ENCODE peak calls at places on chromosome 15, in four cellular contexts. One of them, this sample, is unnamed.

GRCh38 chr15:56150204-56150603 is 93.5 kb downstream of the RFX7 start:
- DNase-seq in Kasumi-1: no peak
- DNase-seq in NCI-H1092: no peak
- DNase-seq in stimulated activated CD8-positive, alpha-beta memory T cell treated with anti-CD3 and anti-CD28 coated beads, Interleukin-7, amount 100 ng/mL, for 24 hours: no peak
- DNase-seq in this sample: no peak

GRCh38 chr15:101206173-101206572 is 45.7 kb downstream of the CHSY1 start:
- DNase-seq in stimulated activated CD8-positive, alpha-beta memory T cell treated with anti-CD3 and anti-CD28 coated beads, Interleukin-7, amount 100 ng/mL, for 24 hours: peak
- DNase-seq in NCI-H1092: no peak
- DNase-seq in Kasumi-1: no peak
- DNase-seq in this sample: peak

GRCh38 chr15:78050441-78050809 is 27.1 kb downstream of the TBC1D2B start:
- DNase-seq in Kasumi-1: peak
- DNase-seq in stimulated activated CD8-positive, alpha-beta memory T cell treated with anti-CD3 and anti-CD28 coated beads, Interleukin-7, amount 100 ng/mL, for 24 hours: no peak
- DNase-seq in NCI-H1092: no peak
- DNase-seq in this sample: no peak

GRCh38 chr15:64850778-64851502 is 9.2 kb downstream of the PLEKHO2 start:
- DNase-seq in Kasumi-1: no peak
- DNase-seq in stimulated activated CD8-positive, alpha-beta memory T cell treated with anti-CD3 and anti-CD28 coated beads, Interleukin-7, amount 100 ng/mL, for 24 hours: no peak
- DNase-seq in NCI-H1092: no peak
- DNase-seq in this sample: no peak

GRCh38 chr15:67967871-67968423 is 86.2 kb upstream of the PIAS1 start:
- DNase-seq in NCI-H1092: peak
- DNase-seq in Kasumi-1: peak
- DNase-seq in stimulated activated CD8-positive, alpha-beta memory T cell treated with anti-CD3 and anti-CD28 coated beads, Interleukin-7, amount 100 ng/mL, for 24 hours: peak
- DNase-seq in this sample: peak

GRCh38 chr15:52427804-52428203 is 100.9 kb downstream of the MYO5A start:
- DNase-seq in Kasumi-1: no peak
- DNase-seq in stimulated activated CD8-positive, alpha-beta memory T cell treated with anti-CD3 and anti-CD28 coated beads, Interleukin-7, amount 100 ng/mL, for 24 hours: no peak
- DNase-seq in NCI-H1092: no peak
- DNase-seq in this sample: peak

GRCh38 chr15:80567721-80568157 is 127.4 kb upstream of the ABHD17C start:
- DNase-seq in stimulated activated CD8-positive, alpha-beta memory T cell treated with anti-CD3 and anti-CD28 coated beads, Interleukin-7, amount 100 ng/mL, for 24 hours: no peak
- DNase-seq in Kasumi-1: peak
- DNase-seq in NCI-H1092: no peak
- DNase-seq in this sample: peak

GRCh38 chr15:80932989-80933388 is 56.6 kb downstream of the MESD start:
- DNase-seq in stimulated activated CD8-positive, alpha-beta memory T cell treated with anti-CD3 and anti-CD28 coated beads, Interleukin-7, amount 100 ng/mL, for 24 hours: no peak
- DNase-seq in NCI-H1092: no peak
- DNase-seq in Kasumi-1: no peak
- DNase-seq in this sample: no peak

GRCh38 chr15:74038707-74039655 is 43.4 kb downstream of the GOLGA6A start:
- DNase-seq in NCI-H1092: no peak
- DNase-seq in stimulated activated CD8-positive, alpha-beta memory T cell treated with anti-CD3 and anti-CD28 coated beads, Interleukin-7, amount 100 ng/mL, for 24 hours: no peak
- DNase-seq in Kasumi-1: no peak
- DNase-seq in this sample: no peak

GRCh38 chr15:28101983-28102441 is 2.9 kb upstream of the OCA2 start:
- DNase-seq in NCI-H1092: no peak
- DNase-seq in stimulated activated CD8-positive, alpha-beta memory T cell treated with anti-CD3 and anti-CD28 coated beads, Interleukin-7, amount 100 ng/mL, for 24 hours: no peak
- DNase-seq in Kasumi-1: no peak
- DNase-seq in this sample: no peak

GRCh38 chr15:39874890-39875549 is 45.0 kb downstream of the GPR176 start:
- DNase-seq in Kasumi-1: peak
- DNase-seq in NCI-H1092: peak
- DNase-seq in stimulated activated CD8-positive, alpha-beta memory T cell treated with anti-CD3 and anti-CD28 coated beads, Interleukin-7, amount 100 ng/mL, for 24 hours: no peak
- DNase-seq in this sample: peak

GRCh38 chr15:58274885-58275284 is 136.7 kb downstream of the AQP9 start:
- DNase-seq in NCI-H1092: no peak
- DNase-seq in stimulated activated CD8-positive, alpha-beta memory T cell treated with anti-CD3 and anti-CD28 coated beads, Interleukin-7, amount 100 ng/mL, for 24 hours: no peak
- DNase-seq in Kasumi-1: no peak
- DNase-seq in this sample: no peak

GRCh38 chr15:96583671-96584070 is 253.2 kb downstream of the NR2F2 start:
- DNase-seq in Kasumi-1: no peak
- DNase-seq in stimulated activated CD8-positive, alpha-beta memory T cell treated with anti-CD3 and anti-CD28 coated beads, Interleukin-7, amount 100 ng/mL, for 24 hours: no peak
- DNase-seq in NCI-H1092: no peak
- DNase-seq in this sample: peak

GRCh38 chr15:100383302-100384107 is 41.7 kb upstream of the ADAMTS17 start:
- DNase-seq in NCI-H1092: no peak
- DNase-seq in Kasumi-1: peak
- DNase-seq in stimulated activated CD8-positive, alpha-beta memory T cell treated with anti-CD3 and anti-CD28 coated beads, Interleukin-7, amount 100 ng/mL, for 24 hours: no peak
- DNase-seq in this sample: peak

GRCh38 chr15:74543043-74543422 is 2.0 kb downstream of the ARID3B start:
- DNase-seq in stimulated activated CD8-positive, alpha-beta memory T cell treated with anti-CD3 and anti-CD28 coated beads, Interleukin-7, amount 100 ng/mL, for 24 hours: no peak
- DNase-seq in Kasumi-1: no peak
- DNase-seq in NCI-H1092: no peak
- DNase-seq in this sample: no peak

GRCh38 chr15:67828969-67829646 is 3.8 kb downstream of the SKOR1 start:
- DNase-seq in Kasumi-1: no peak
- DNase-seq in stimulated activated CD8-positive, alpha-beta memory T cell treated with anti-CD3 and anti-CD28 coated beads, Interleukin-7, amount 100 ng/mL, for 24 hours: no peak
- DNase-seq in NCI-H1092: no peak
- DNase-seq in this sample: no peak

GRCh38 chr15:77497942-77498361 is 77.3 kb downstream of the HMG20A start:
- DNase-seq in stimulated activated CD8-positive, alpha-beta memory T cell treated with anti-CD3 and anti-CD28 coated beads, Interleukin-7, amount 100 ng/mL, for 24 hours: no peak
- DNase-seq in Kasumi-1: no peak
- DNase-seq in NCI-H1092: no peak
- DNase-seq in this sample: no peak

GRCh38 chr15:34046471-34047145 is 7.6 kb upstream of the AVEN start:
- DNase-seq in stimulated activated CD8-positive, alpha-beta memory T cell treated with anti-CD3 and anti-CD28 coated beads, Interleukin-7, amount 100 ng/mL, for 24 hours: no peak
- DNase-seq in NCI-H1092: no peak
- DNase-seq in Kasumi-1: no peak
- DNase-seq in this sample: no peak

GRCh38 chr15:40325188-40325587 is 1.7 kb downstream of the INAFM2 start:
- DNase-seq in stimulated activated CD8-positive, alpha-beta memory T cell treated with anti-CD3 and anti-CD28 coated beads, Interleukin-7, amount 100 ng/mL, for 24 hours: no peak
- DNase-seq in NCI-H1092: no peak
- DNase-seq in Kasumi-1: no peak
- DNase-seq in this sample: no peak

GRCh38 chr15:66472176-66472999 is 25.2 kb downstream of the SNAPC5 start:
- DNase-seq in Kasumi-1: no peak
- DNase-seq in NCI-H1092: no peak
- DNase-seq in stimulated activated CD8-positive, alpha-beta memory T cell treated with anti-CD3 and anti-CD28 coated beads, Interleukin-7, amount 100 ng/mL, for 24 hours: no peak
- DNase-seq in this sample: peak

GRCh38 chr15:51067510-51067909 is 27.2 kb downstream of the TNFAIP8L3 start:
- DNase-seq in Kasumi-1: no peak
- DNase-seq in NCI-H1092: no peak
- DNase-seq in stimulated activated CD8-positive, alpha-beta memory T cell treated with anti-CD3 and anti-CD28 coated beads, Interleukin-7, amount 100 ng/mL, for 24 hours: no peak
- DNase-seq in this sample: no peak

GRCh38 chr15:64092075-64092820 is 1.4 kb downstream of the CIAO2A start:
- DNase-seq in Kasumi-1: peak
- DNase-seq in stimulated activated CD8-positive, alpha-beta memory T cell treated with anti-CD3 and anti-CD28 coated beads, Interleukin-7, amount 100 ng/mL, for 24 hours: no peak
- DNase-seq in NCI-H1092: no peak
- DNase-seq in this sample: no peak

GRCh38 chr15:99407716-99408115 is 156.4 kb downstream of the LRRC28 start:
- DNase-seq in NCI-H1092: no peak
- DNase-seq in stimulated activated CD8-positive, alpha-beta memory T cell treated with anti-CD3 and anti-CD28 coated beads, Interleukin-7, amount 100 ng/mL, for 24 hours: no peak
- DNase-seq in Kasumi-1: no peak
- DNase-seq in this sample: no peak

GRCh38 chr15:77599899-77600298 is 32.8 kb downstream of the LINGO1 start:
- DNase-seq in NCI-H1092: peak
- DNase-seq in Kasumi-1: no peak
- DNase-seq in stimulated activated CD8-positive, alpha-beta memory T cell treated with anti-CD3 and anti-CD28 coated beads, Interleukin-7, amount 100 ng/mL, for 24 hours: no peak
- DNase-seq in this sample: no peak

GRCh38 chr15:59439571-59439970 is 1.6 kb downstream of the FAM81A start:
- DNase-seq in NCI-H1092: no peak
- DNase-seq in Kasumi-1: no peak
- DNase-seq in stimulated activated CD8-positive, alpha-beta memory T cell treated with anti-CD3 and anti-CD28 coated beads, Interleukin-7, amount 100 ng/mL, for 24 hours: no peak
- DNase-seq in this sample: peak

GRCh38 chr15:71761649-71762048 is 48.7 kb upstream of the NR2E3 start:
- DNase-seq in NCI-H1092: no peak
- DNase-seq in Kasumi-1: no peak
- DNase-seq in stimulated activated CD8-positive, alpha-beta memory T cell treated with anti-CD3 and anti-CD28 coated beads, Interleukin-7, amount 100 ng/mL, for 24 hours: no peak
- DNase-seq in this sample: peak

GRCh38 chr15:101176625-101177024 is 75.2 kb downstream of the CHSY1 start:
- DNase-seq in NCI-H1092: no peak
- DNase-seq in stimulated activated CD8-positive, alpha-beta memory T cell treated with anti-CD3 and anti-CD28 coated beads, Interleukin-7, amount 100 ng/mL, for 24 hours: no peak
- DNase-seq in Kasumi-1: no peak
- DNase-seq in this sample: no peak

GRCh38 chr15:50790778-50791536 is 25.5 kb upstream of the SPPL2A start:
- DNase-seq in stimulated activated CD8-positive, alpha-beta memory T cell treated with anti-CD3 and anti-CD28 coated beads, Interleukin-7, amount 100 ng/mL, for 24 hours: no peak
- DNase-seq in NCI-H1092: no peak
- DNase-seq in Kasumi-1: no peak
- DNase-seq in this sample: no peak

GRCh38 chr15:80076321-80077318 is 17.1 kb downstream of the ZFAND6 start:
- DNase-seq in NCI-H1092: no peak
- DNase-seq in stimulated activated CD8-positive, alpha-beta memory T cell treated with anti-CD3 and anti-CD28 coated beads, Interleukin-7, amount 100 ng/mL, for 24 hours: no peak
- DNase-seq in Kasumi-1: no peak
- DNase-seq in this sample: peak

GRCh38 chr15:81291916-81292424 is 32.0 kb downstream of the STARD5 start:
- DNase-seq in Kasumi-1: no peak
- DNase-seq in NCI-H1092: no peak
- DNase-seq in stimulated activated CD8-positive, alpha-beta memory T cell treated with anti-CD3 and anti-CD28 coated beads, Interleukin-7, amount 100 ng/mL, for 24 hours: no peak
- DNase-seq in this sample: no peak

GRCh38 chr15:42184313-42184712 is 23.8 kb downstream of the VPS39 start:
- DNase-seq in Kasumi-1: no peak
- DNase-seq in stimulated activated CD8-positive, alpha-beta memory T cell treated with anti-CD3 and anti-CD28 coated beads, Interleukin-7, amount 100 ng/mL, for 24 hours: no peak
- DNase-seq in NCI-H1092: no peak
- DNase-seq in this sample: no peak

GRCh38 chr15:69825941-69826817 is 271.5 kb downstream of the TLE3 start:
- DNase-seq in Kasumi-1: no peak
- DNase-seq in stimulated activated CD8-positive, alpha-beta memory T cell treated with anti-CD3 and anti-CD28 coated beads, Interleukin-7, amount 100 ng/mL, for 24 hours: no peak
- DNase-seq in NCI-H1092: no peak
- DNase-seq in this sample: no peak